ENCODE peak calls at places on chromosome 3, in five cellular contexts. M is neuronal stem cell, S is mesenchymal stem cell, E is H1, A is IMR-90. V is an unnamed sample.

GRCh38 chr3:195150194-195151118 is 120.5 kb downstream of the XXYLT1 start:
- DNase-seq in M (no peak), S (peak; percentile 83), E (peak; percentile 29), A (peak; percentile 81), V (no peak)

GRCh38 chr3:156317457-156317856 is 197.1 kb downstream of the KCNAB1 start:
- DNase-seq in M (no peak), S (peak; percentile 53), E (no peak), A (peak; percentile 44), V (no peak)

GRCh38 chr3:119810018-119810435 is 28.1 kb downstream of the NR1I2 start:
- DNase-seq in M (no peak), S (no peak), E (no peak), A (peak; percentile 18), V (no peak)

GRCh38 chr3:66991478-66991877 is 6.6 kb upstream of the KBTBD8 start:
- DNase-seq in M (no peak), S (peak; percentile 38), E (no peak), A (peak; percentile 96), V (peak; percentile 38)

GRCh38 chr3:155870945-155871745 is 695 bp downstream of the GMPS start:
- DNase-seq in M (peak; percentile 56), S (no peak), E (no peak), A (no peak), V (peak; percentile 42)

GRCh38 chr3:156626104-156626503 is 48.3 kb upstream of the TIPARP start:
- DNase-seq in M (no peak), S (no peak), E (no peak), A (no peak), V (peak; percentile 89)

GRCh38 chr3:24810881-24811280 is 316.2 kb upstream of the THRB start:
- DNase-seq in M (no peak), S (no peak), E (no peak), A (no peak), V (no peak)

GRCh38 chr3:76203578-76203977 is 418.2 kb upstream of the ZNF717 start:
- DNase-seq in M (no peak), S (no peak), E (peak; percentile 21), A (no peak), V (peak; percentile 61)

GRCh38 chr3:160564949-160565441 is 376 bp downstream of the KPNA4 start:
- DNase-seq in M (peak; percentile 61), S (peak; percentile 77), E (no peak), A (peak; percentile 51), V (peak; percentile 46)

GRCh38 chr3:38039899-38040261 is 872 bp downstream of the DLEC1 start:
- DNase-seq in M (no peak), S (peak; percentile 17), E (no peak), A (peak; percentile 42), V (peak; percentile 37)

GRCh38 chr3:69761896-69762789 is 22.9 kb downstream of the MITF start:
- DNase-seq in M (no peak), S (peak; percentile 85), E (no peak), A (peak; percentile 88), V (peak; percentile 56)

GRCh38 chr3:119676020-119676419 is 1.2 kb downstream of the COX17 start:
- DNase-seq in M (no peak), S (peak; percentile 11), E (no peak), A (no peak), V (no peak)

GRCh38 chr3:31242026-31242455 is 290.7 kb upstream of the STT3B start:
- DNase-seq in M (no peak), S (no peak), E (no peak), A (no peak), V (no peak)

GRCh38 chr3:112086018-112086854 is at the start of gene C3orf52:
- DNase-seq in M (peak; percentile 74), S (peak; percentile 79), E (peak; percentile 61), A (peak; percentile 76), V (peak; percentile 90)

GRCh38 chr3:23183731-23184130 is 19.4 kb upstream of the UBE2E2 start:
- DNase-seq in M (peak; percentile 46), S (peak; percentile 64), E (no peak), A (peak; percentile 60), V (peak; percentile 37)

GRCh38 chr3:50365080-50365841 is 5.9 kb upstream of the TMEM115 start:
- DNase-seq in M (peak; percentile 72), S (peak; percentile 66), E (peak; percentile 78), A (peak; percentile 49), V (peak; percentile 86)

GRCh38 chr3:38130631-38131065 is 6.3 kb downstream of the ACAA1 start:
- DNase-seq in M (no peak), S (no peak), E (no peak), A (no peak), V (no peak)

GRCh38 chr3:154971771-154972326 is 108.3 kb upstream of the MME start:
- DNase-seq in M (no peak), S (no peak), E (no peak), A (peak; percentile 42), V (peak; percentile 84)

GRCh38 chr3:9902372-9903237 is at the start of gene IL17RE:
- DNase-seq in M (no peak), S (no peak), E (no peak), A (no peak), V (peak; percentile 51)

GRCh38 chr3:48507256-48508061 is 3.5 kb upstream of the SHISA5 start:
- DNase-seq in M (peak; percentile 48), S (peak; percentile 57), E (peak; percentile 80), A (peak; percentile 67), V (peak; percentile 98)

GRCh38 chr3:16801223-16801622 is 83.5 kb upstream of the PLCL2 start:
- DNase-seq in M (no peak), S (no peak), E (no peak), A (no peak), V (peak; percentile 41)

GRCh38 chr3:40022267-40022827 is 212.9 kb downstream of the MYRIP start:
- DNase-seq in M (no peak), S (no peak), E (no peak), A (no peak), V (no peak)

GRCh38 chr3:67578416-67578815 is 76.0 kb downstream of the SUCLG2 start:
- DNase-seq in M (peak; percentile 9), S (no peak), E (no peak), A (no peak), V (no peak)

GRCh38 chr3:139093840-139094239 is 49.1 kb upstream of the PRR23C start:
- DNase-seq in M (no peak), S (no peak), E (no peak), A (no peak), V (no peak)

GRCh38 chr3:88433572-88433971 is 283.8 kb downstream of the C3orf38 start:
- DNase-seq in M (no peak), S (no peak), E (no peak), A (no peak), V (no peak)

GRCh38 chr3:128572644-128573105 is 77.9 kb downstream of the RPN1 start:
- DNase-seq in M (no peak), S (no peak), E (no peak), A (no peak), V (peak; percentile 39)

GRCh38 chr3:152922554-152922953 is 87.6 kb downstream of the P2RY1 start:
- DNase-seq in M (no peak), S (no peak), E (no peak), A (no peak), V (no peak)

GRCh38 chr3:153055217-153055616 is 106.8 kb upstream of the RAP2B start:
- DNase-seq in M (no peak), S (no peak), E (no peak), A (no peak), V (no peak)

GRCh38 chr3:58215317-58216025 is 4.7 kb upstream of the DNASE1L3 start:
- DNase-seq in M (no peak), S (no peak), E (no peak), A (no peak), V (no peak)

GRCh38 chr3:122199552-122199951 is 16.1 kb downstream of the CASR start:
- DNase-seq in M (no peak), S (no peak), E (no peak), A (no peak), V (no peak)

GRCh38 chr3:46576899-46577298 is 10.8 kb upstream of the LRRC2 start:
- DNase-seq in M (no peak), S (no peak), E (no peak), A (no peak), V (no peak)
- H3K4me3 ChIP-seq in M (no peak overlapping the region), S (no peak overlapping the region), E (peak overlapping the region; percentile 97), A (no peak overlapping the region), V (no peak overlapping the region)

GRCh38 chr3:8668216-8668615 is 23.6 kb upstream of the SSUH2 start:
- DNase-seq in M (no peak), S (no peak), E (no peak), A (peak; percentile 17), V (no peak)

GRCh38 chr3:8663177-8664061 is 18.8 kb upstream of the SSUH2 start:
- DNase-seq in M (peak; percentile 73), S (peak; percentile 72), E (peak; percentile 74), A (peak; percentile 61), V (peak; percentile 89)

GRCh38 chr3:8669019-8669418 is 24.4 kb upstream of the SSUH2 start:
- DNase-seq in M (no peak), S (no peak), E (no peak), A (no peak), V (no peak)

GRCh38 chr3:8665407-8665896 is 20.9 kb upstream of the SSUH2 start:
- DNase-seq in M (no peak), S (no peak), E (no peak), A (no peak), V (no peak)

DNA sequence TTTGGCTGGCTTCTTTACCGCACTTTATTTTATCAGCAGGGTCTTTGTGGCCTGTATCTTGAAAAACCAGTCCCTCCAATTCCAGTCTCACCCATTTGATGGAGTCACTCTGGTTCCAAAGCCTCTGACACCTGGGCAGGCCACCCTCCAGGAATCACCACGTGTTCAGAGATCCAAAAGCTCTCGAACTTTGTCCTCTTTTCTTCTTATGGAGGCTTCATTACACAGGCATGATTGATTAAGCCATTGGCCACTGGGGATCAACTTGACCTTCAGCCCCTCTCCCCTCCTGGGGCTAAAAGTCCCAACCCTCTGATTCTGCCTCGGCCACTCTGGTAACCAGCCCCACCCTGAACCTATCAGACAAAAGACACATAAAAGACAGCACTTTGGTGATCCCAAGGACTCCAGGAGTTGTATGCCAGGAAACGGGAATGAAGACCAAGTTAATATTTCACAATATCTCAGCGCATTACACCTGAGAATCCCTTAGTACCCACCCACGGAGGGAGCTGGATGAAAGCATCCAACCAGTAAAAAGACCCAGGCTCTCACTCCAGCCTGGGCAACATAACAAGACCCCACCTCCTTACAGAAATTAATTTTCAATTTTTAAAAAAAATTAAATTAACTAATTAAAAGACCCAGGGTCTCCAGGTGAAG is 23.0 kb upstream of the SSUH2 start:
- DNase-seq in M (no peak), S (no peak), E (no peak), A (no peak), V (no peak)
- H3K23ac ChIP-seq in M (no peak overlapping the region), S (no peak overlapping the region), E (no peak overlapping the region), A (no peak overlapping the region), V (no peak overlapping the region)

GRCh38 chr3:196645091-196645490 is 5.6 kb downstream of the NRROS start:
- DNase-seq in M (no peak), S (no peak), E (no peak), A (no peak), V (no peak)

GRCh38 chr3:196640501-196640968 is 1.0 kb downstream of the NRROS start:
- DNase-seq in M (no peak), S (no peak), E (no peak), A (no peak), V (no peak)

GRCh38 chr3:196643761-196644160 is 4.3 kb downstream of the NRROS start:
- DNase-seq in M (no peak), S (no peak), E (no peak), A (no peak), V (no peak)

GRCh38 chr3:196641278-196642058 is 2.0 kb downstream of the NRROS start:
- DNase-seq in M (no peak), S (no peak), E (no peak), A (no peak), V (peak; percentile 46)

GRCh38 chr3:196643201-196643749 is 3.8 kb downstream of the NRROS start:
- DNase-seq in M (no peak), S (no peak), E (no peak), A (no peak), V (peak; percentile 33)
- H4K91ac ChIP-seq in M (no peak overlapping the region), S (no peak overlapping the region), E (peak overlapping the region; percentile 50), A (no peak overlapping the region), V (no peak overlapping the region)

GRCh38 chr3:141082064-141082463 is 30.9 kb downstream of the SPSB4 start:
- DNase-seq in M (no peak), S (no peak), E (no peak), A (no peak), V (no peak)
- H3K4me3 ChIP-seq in M (no peak overlapping the region), S (no peak overlapping the region), E (no peak overlapping the region), A (no peak overlapping the region), V (no peak overlapping the region)